ENCODE peak calls at places on chromosomes 2 and 18, in nine cellular contexts. One of them, this sample, is unnamed.

GRCh38 chr2:235879116-235879515 is 289.1 kb downstream of the GBX2 start:
- DNase-seq in neural progenitor cell: no peak
- DNase-seq in CD8-positive, alpha-beta T cell: no peak
- DNase-seq in small intestine: no peak
- DNase-seq in pancreas: no peak
- DNase-seq in A549: no peak
- DNase-seq in trophoblast cell: no peak
- DNase-seq in CD4-positive, alpha-beta memory T cell: no peak
- DNase-seq in Peyer's patch: no peak
- DNase-seq in this sample: no peak

GRCh38 chr18:66156946-66157687 is 406.3 kb downstream of the CDH7 start:
- DNase-seq in Peyer's patch: no peak
- DNase-seq in A549: no peak
- DNase-seq in CD8-positive, alpha-beta T cell: no peak
- DNase-seq in neural progenitor cell: no peak
- DNase-seq in small intestine: no peak
- DNase-seq in CD4-positive, alpha-beta memory T cell: no peak
- DNase-seq in pancreas: no peak
- DNase-seq in trophoblast cell: no peak
- DNase-seq in this sample: no peak

GRCh38 chr2:147255812-147256211 is 589.0 kb upstream of the ACVR2A start:
- DNase-seq in small intestine: no peak
- DNase-seq in Peyer's patch: no peak
- DNase-seq in CD8-positive, alpha-beta T cell: no peak
- DNase-seq in neural progenitor cell: peak; percentile 6
- DNase-seq in CD4-positive, alpha-beta memory T cell: no peak
- DNase-seq in trophoblast cell: no peak
- DNase-seq in A549: no peak
- DNase-seq in pancreas: peak; percentile 23
- DNase-seq in this sample: peak; percentile 39

GRCh38 chr2:169636440-169637097 is 52.4 kb downstream of the PPIG start:
- DNase-seq in pancreas: no peak
- DNase-seq in Peyer's patch: no peak
- DNase-seq in CD8-positive, alpha-beta T cell: no peak
- DNase-seq in trophoblast cell: no peak
- DNase-seq in neural progenitor cell: no peak
- DNase-seq in A549: no peak
- DNase-seq in CD4-positive, alpha-beta memory T cell: no peak
- DNase-seq in small intestine: no peak
- DNase-seq in this sample: no peak

GRCh38 chr2:128454980-128455709 is 136.5 kb upstream of the HS6ST1 start:
- DNase-seq in small intestine: no peak
- DNase-seq in CD8-positive, alpha-beta T cell: no peak
- DNase-seq in trophoblast cell: no peak
- DNase-seq in CD4-positive, alpha-beta memory T cell: no peak
- DNase-seq in Peyer's patch: no peak
- DNase-seq in pancreas: no peak
- DNase-seq in A549: no peak
- DNase-seq in neural progenitor cell: peak; percentile 0
- DNase-seq in this sample: no peak

GRCh38 chr2:24825883-24826800 is 32.9 kb downstream of the CENPO start:
- DNase-seq in neural progenitor cell: no peak
- DNase-seq in small intestine: no peak
- DNase-seq in A549: no peak
- DNase-seq in trophoblast cell: no peak
- DNase-seq in CD4-positive, alpha-beta memory T cell: no peak
- DNase-seq in pancreas: no peak
- DNase-seq in CD8-positive, alpha-beta T cell: no peak
- DNase-seq in Peyer's patch: peak; percentile 42
- DNase-seq in this sample: no peak

GRCh38 chr2:52629531-52629930 is 1138.1 kb upstream of the CHAC2 start:
- DNase-seq in Peyer's patch: no peak
- DNase-seq in trophoblast cell: no peak
- DNase-seq in pancreas: no peak
- DNase-seq in CD8-positive, alpha-beta T cell: no peak
- DNase-seq in CD4-positive, alpha-beta memory T cell: no peak
- DNase-seq in neural progenitor cell: no peak
- DNase-seq in small intestine: no peak
- DNase-seq in A549: no peak
- DNase-seq in this sample: no peak

GRCh38 chr2:214497489-214497888 is 86.6 kb downstream of the VWC2L start:
- DNase-seq in A549: no peak
- DNase-seq in trophoblast cell: no peak
- DNase-seq in neural progenitor cell: no peak
- DNase-seq in pancreas: no peak
- DNase-seq in small intestine: no peak
- DNase-seq in CD8-positive, alpha-beta T cell: no peak
- DNase-seq in CD4-positive, alpha-beta memory T cell: no peak
- DNase-seq in Peyer's patch: no peak
- DNase-seq in this sample: peak; percentile 80

GRCh38 chr18:21851327-21851961 is 110.9 kb downstream of the MIB1 start:
- DNase-seq in small intestine: peak; percentile 7
- DNase-seq in CD8-positive, alpha-beta T cell: no peak
- DNase-seq in trophoblast cell: peak; percentile 21
- DNase-seq in neural progenitor cell: no peak
- DNase-seq in Peyer's patch: no peak
- DNase-seq in CD4-positive, alpha-beta memory T cell: no peak
- DNase-seq in A549: peak; percentile 13
- DNase-seq in pancreas: no peak
- DNase-seq in this sample: no peak

GRCh38 chr2:86038291-86039081 is 67.2 kb downstream of the POLR1A start:
- DNase-seq in CD4-positive, alpha-beta memory T cell: peak; percentile 92
- DNase-seq in CD8-positive, alpha-beta T cell: peak; percentile 34
- DNase-seq in neural progenitor cell: no peak
- DNase-seq in pancreas: no peak
- DNase-seq in A549: no peak
- DNase-seq in small intestine: peak; percentile 49
- DNase-seq in Peyer's patch: peak; percentile 47
- DNase-seq in trophoblast cell: peak; percentile 35
- DNase-seq in this sample: no peak

GRCh38 chr18:13516855-13517254 is 209.5 kb downstream of the FAM210A start:
- DNase-seq in Peyer's patch: no peak
- DNase-seq in CD4-positive, alpha-beta memory T cell: no peak
- DNase-seq in small intestine: no peak
- DNase-seq in A549: no peak
- DNase-seq in neural progenitor cell: no peak
- DNase-seq in trophoblast cell: no peak
- DNase-seq in CD8-positive, alpha-beta T cell: no peak
- DNase-seq in pancreas: no peak
- DNase-seq in this sample: no peak

GRCh38 chr18:13178976-13179375 is 39.6 kb upstream of the LDLRAD4 start:
- DNase-seq in neural progenitor cell: no peak
- DNase-seq in CD4-positive, alpha-beta memory T cell: no peak
- DNase-seq in small intestine: peak; percentile 30
- DNase-seq in trophoblast cell: no peak
- DNase-seq in CD8-positive, alpha-beta T cell: no peak
- DNase-seq in A549: no peak
- DNase-seq in Peyer's patch: no peak
- DNase-seq in pancreas: no peak
- DNase-seq in this sample: no peak

GRCh38 chr18:57141208-57142129 is 5.4 kb upstream of the BOD1L2 start:
- DNase-seq in CD4-positive, alpha-beta memory T cell: no peak
- DNase-seq in small intestine: peak; percentile 98
- DNase-seq in A549: no peak
- DNase-seq in Peyer's patch: peak; percentile 67
- DNase-seq in trophoblast cell: no peak
- DNase-seq in CD8-positive, alpha-beta T cell: no peak
- DNase-seq in neural progenitor cell: no peak
- DNase-seq in pancreas: peak; percentile 91
- DNase-seq in this sample: no peak

GRCh38 chr18:61854578-61854977 is 38.2 kb downstream of the RNF152 start:
- DNase-seq in Peyer's patch: no peak
- DNase-seq in CD8-positive, alpha-beta T cell: no peak
- DNase-seq in small intestine: no peak
- DNase-seq in neural progenitor cell: no peak
- DNase-seq in A549: no peak
- DNase-seq in trophoblast cell: no peak
- DNase-seq in CD4-positive, alpha-beta memory T cell: no peak
- DNase-seq in pancreas: no peak
- DNase-seq in this sample: no peak

DNA sequence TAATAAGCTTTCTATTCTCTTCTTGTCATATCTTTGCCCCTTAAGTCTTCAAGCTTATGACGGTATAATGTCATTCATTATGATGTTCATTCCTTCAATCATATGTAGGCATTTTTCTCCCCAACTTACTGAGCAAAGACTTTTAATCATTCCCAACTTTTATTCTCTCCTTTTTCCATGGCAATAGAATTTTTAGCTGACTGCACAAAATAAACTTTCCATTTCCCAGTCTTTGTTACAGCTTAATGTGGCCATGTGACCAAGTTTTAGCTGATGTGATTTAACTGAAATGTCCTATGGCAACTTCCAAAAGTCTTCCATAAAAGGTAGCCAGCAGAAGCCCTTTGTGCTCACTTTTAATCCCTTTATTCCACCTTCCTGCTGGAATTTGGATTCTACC is 152.5 kb downstream of the ANKRD30B start:
- DNase-seq in small intestine: no peak
- DNase-seq in neural progenitor cell: no peak
- DNase-seq in CD4-positive, alpha-beta memory T cell: no peak
- DNase-seq in trophoblast cell: no peak
- DNase-seq in pancreas: no peak
- DNase-seq in CD8-positive, alpha-beta T cell: no peak
- DNase-seq in Peyer's patch: no peak
- DNase-seq in A549: no peak
- DNase-seq in this sample: no peak
- H3K9me3 ChIP-seq in small intestine: no peaks in the 10 kb centered on the region
- H3K9me3 ChIP-seq in neural progenitor cell: peaks cover 10% of the 10 kb centered on the region
- H3K9me3 ChIP-seq in CD4-positive, alpha-beta memory T cell: no peaks in the 10 kb centered on the region
- H3K9me3 ChIP-seq in trophoblast cell: peaks cover 1% of the 10 kb centered on the region
- H3K9me3 ChIP-seq in pancreas: no peaks in the 10 kb centered on the region
- H3K9me3 ChIP-seq in CD8-positive, alpha-beta T cell: no peaks in the 10 kb centered on the region
- H3K9me3 ChIP-seq in Peyer's patch: no peaks in the 10 kb centered on the region
- H3K9me3 ChIP-seq in A549: no peaks in the 10 kb centered on the region
- H3K9me3 ChIP-seq in this sample: no peaks in the 10 kb centered on the region

DNA sequence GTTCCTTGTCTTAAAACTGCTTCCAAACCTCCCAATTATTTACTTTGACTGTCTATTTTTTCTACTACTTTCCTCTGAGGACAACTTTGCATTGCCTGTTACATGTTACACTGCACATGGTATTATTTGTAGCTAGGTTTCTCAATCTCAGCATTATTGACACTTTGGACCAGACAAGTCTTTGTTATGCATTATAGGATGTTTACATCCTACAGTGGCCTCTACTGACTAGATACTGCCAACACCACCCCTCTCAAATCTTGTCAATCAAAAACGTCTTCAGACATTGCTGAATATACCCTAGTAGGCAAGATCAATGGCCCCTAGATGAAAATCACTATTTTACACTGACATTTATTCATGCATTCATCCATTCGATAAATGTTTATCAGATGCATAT is 129.6 kb upstream of the DNAJC10 start:
- DNase-seq in small intestine: no peak
- DNase-seq in neural progenitor cell: no peak
- DNase-seq in A549: no peak
- DNase-seq in trophoblast cell: no peak
- DNase-seq in Peyer's patch: no peak
- DNase-seq in CD4-positive, alpha-beta memory T cell: no peak
- DNase-seq in CD8-positive, alpha-beta T cell: no peak
- DNase-seq in pancreas: no peak
- DNase-seq in this sample: no peak
- H3K9me3 ChIP-seq in small intestine: no peaks in the 10 kb centered on the region
- H3K9me3 ChIP-seq in neural progenitor cell: no peaks in the 10 kb centered on the region
- H3K9me3 ChIP-seq in A549: no peaks in the 10 kb centered on the region
- H3K9me3 ChIP-seq in trophoblast cell: no peaks in the 10 kb centered on the region
- H3K9me3 ChIP-seq in Peyer's patch: no peaks in the 10 kb centered on the region
- H3K9me3 ChIP-seq in CD4-positive, alpha-beta memory T cell: no peaks in the 10 kb centered on the region
- H3K9me3 ChIP-seq in CD8-positive, alpha-beta T cell: no peaks in the 10 kb centered on the region
- H3K9me3 ChIP-seq in pancreas: no peaks in the 10 kb centered on the region
- H3K9me3 ChIP-seq in this sample: no peaks in the 10 kb centered on the region

DNA sequence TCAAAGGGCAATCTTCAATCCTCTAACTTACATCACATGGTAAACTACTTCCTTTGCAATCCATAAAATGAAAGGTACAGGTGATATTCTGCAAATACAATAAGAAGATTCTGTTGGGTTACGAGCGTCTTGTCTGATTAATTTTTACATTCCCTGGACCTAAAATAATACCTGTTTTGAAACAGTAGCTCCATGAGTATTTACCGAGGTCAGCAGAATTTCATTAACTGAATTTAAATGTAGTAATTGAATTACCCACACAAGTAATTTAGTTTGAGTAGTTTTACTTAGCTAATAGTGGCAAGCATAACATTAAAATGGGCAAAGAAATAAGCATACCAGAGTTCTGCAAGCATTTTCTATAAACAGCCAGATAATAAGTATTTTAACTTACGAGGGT is 652.0 kb downstream of the DPP10 start:
- DNase-seq in trophoblast cell: no peak
- DNase-seq in CD4-positive, alpha-beta memory T cell: no peak
- DNase-seq in CD8-positive, alpha-beta T cell: no peak
- DNase-seq in neural progenitor cell: no peak
- DNase-seq in A549: no peak
- DNase-seq in small intestine: no peak
- DNase-seq in Peyer's patch: no peak
- DNase-seq in pancreas: no peak
- DNase-seq in this sample: no peak
- H3K9me3 ChIP-seq in trophoblast cell: no peaks in the 10 kb centered on the region
- H3K9me3 ChIP-seq in CD4-positive, alpha-beta memory T cell: no peaks in the 10 kb centered on the region
- H3K9me3 ChIP-seq in CD8-positive, alpha-beta T cell: no peaks in the 10 kb centered on the region
- H3K9me3 ChIP-seq in neural progenitor cell: no peaks in the 10 kb centered on the region
- H3K9me3 ChIP-seq in A549: no peaks in the 10 kb centered on the region
- H3K9me3 ChIP-seq in small intestine: no peaks in the 10 kb centered on the region
- H3K9me3 ChIP-seq in Peyer's patch: no peaks in the 10 kb centered on the region
- H3K9me3 ChIP-seq in pancreas: no peaks in the 10 kb centered on the region
- H3K9me3 ChIP-seq in this sample: no peaks in the 10 kb centered on the region

GRCh38 chr18:10500038-10500437 is 25.8 kb upstream of the NAPG start:
- DNase-seq in CD8-positive, alpha-beta T cell: no peak
- DNase-seq in small intestine: no peak
- DNase-seq in neural progenitor cell: no peak
- DNase-seq in A549: no peak
- DNase-seq in pancreas: no peak
- DNase-seq in trophoblast cell: no peak
- DNase-seq in CD4-positive, alpha-beta memory T cell: no peak
- DNase-seq in Peyer's patch: no peak
- DNase-seq in this sample: no peak

GRCh38 chr18:10499230-10499629 is 26.6 kb upstream of the NAPG start:
- DNase-seq in A549: no peak
- DNase-seq in Peyer's patch: no peak
- DNase-seq in CD4-positive, alpha-beta memory T cell: no peak
- DNase-seq in CD8-positive, alpha-beta T cell: no peak
- DNase-seq in small intestine: no peak
- DNase-seq in neural progenitor cell: no peak
- DNase-seq in pancreas: no peak
- DNase-seq in trophoblast cell: peak; percentile 31
- DNase-seq in this sample: no peak

GRCh38 chr18:10508546-10508945 is 17.3 kb upstream of the NAPG start:
- DNase-seq in CD4-positive, alpha-beta memory T cell: no peak
- DNase-seq in CD8-positive, alpha-beta T cell: no peak
- DNase-seq in small intestine: no peak
- DNase-seq in trophoblast cell: no peak
- DNase-seq in pancreas: no peak
- DNase-seq in Peyer's patch: no peak
- DNase-seq in A549: no peak
- DNase-seq in neural progenitor cell: no peak
- DNase-seq in this sample: no peak

DNA sequence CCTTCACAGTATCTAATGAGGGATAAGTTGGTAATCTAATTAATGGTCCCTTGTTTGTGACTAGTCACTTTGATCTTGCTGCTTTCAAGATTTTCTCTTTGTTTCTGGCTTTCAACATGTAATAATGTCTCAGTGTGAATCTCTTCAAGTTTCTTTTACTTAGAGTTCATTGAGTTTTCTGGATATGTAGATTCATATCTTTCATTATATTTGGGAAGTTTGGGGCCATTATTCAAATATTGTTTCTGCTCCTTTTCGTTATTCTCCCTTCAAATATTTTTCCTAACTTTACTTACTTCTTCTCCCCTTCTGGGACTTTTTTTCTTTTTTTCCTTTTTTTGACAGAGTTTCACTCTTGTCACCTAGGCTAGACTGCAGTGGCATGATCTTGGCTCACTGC is 21.1 kb upstream of the NAPG start:
- DNase-seq in small intestine: no peak
- DNase-seq in Peyer's patch: no peak
- DNase-seq in pancreas: no peak
- DNase-seq in trophoblast cell: no peak
- DNase-seq in CD8-positive, alpha-beta T cell: no peak
- DNase-seq in CD4-positive, alpha-beta memory T cell: no peak
- DNase-seq in A549: no peak
- DNase-seq in neural progenitor cell: no peak
- DNase-seq in this sample: no peak
- H3K9me3 ChIP-seq in small intestine: no peaks in the 10 kb centered on the region
- H3K9me3 ChIP-seq in Peyer's patch: peaks cover 14% of the 10 kb centered on the region
- H3K9me3 ChIP-seq in pancreas: no peaks in the 10 kb centered on the region
- H3K9me3 ChIP-seq in trophoblast cell: peaks cover 7% of the 10 kb centered on the region
- H3K9me3 ChIP-seq in CD8-positive, alpha-beta T cell: no peaks in the 10 kb centered on the region
- H3K9me3 ChIP-seq in CD4-positive, alpha-beta memory T cell: no peaks in the 10 kb centered on the region
- H3K9me3 ChIP-seq in A549: peaks cover 12% of the 10 kb centered on the region
- H3K9me3 ChIP-seq in neural progenitor cell: peaks cover 8% of the 10 kb centered on the region
- H3K9me3 ChIP-seq in this sample: peaks cover 18% of the 10 kb centered on the region

This sample was measured in MG63.